ENCODE peak calls at places on chromosome 10, in ten cellular contexts. D is body of pancreas, W is IMR-90, C is GM12878, B is A549, O is stomach, G is prostate gland, U is Peyer's patch, A is ovary, M is right lobe of liver. L is an unnamed sample.

GRCh38 chr10:105239311-105240215 is 598.5 kb downstream of the SORCS3 start:
- DNase-seq in D (peak), W (no peak), C (no peak), B (no peak), O (peak), G (peak), U (no peak), A (no peak), M (no peak), L (no peak)

GRCh38 chr10:71998840-71999194 is 34.6 kb downstream of the CHST3 start:
- DNase-seq in D (peak), W (peak), C (no peak), B (peak), O (peak), G (no peak), U (no peak), A (peak), M (no peak), L (no peak)

GRCh38 chr10:119441151-119441821 is 101.2 kb downstream of the RGS10 start:
- DNase-seq in D (peak), W (peak), C (no peak), B (no peak), O (no peak), G (no peak), U (no peak), A (peak), M (no peak), L (peak)

GRCh38 chr10:128275405-128275804 is 149.2 kb upstream of the MKI67 start:
- DNase-seq in D (no peak), W (no peak), C (no peak), B (no peak), O (no peak), G (no peak), U (no peak), A (no peak), M (no peak), L (no peak)

GRCh38 chr10:3268025-3268424 is 95.4 kb upstream of the PITRM1 start:
- DNase-seq in D (no peak), W (no peak), C (no peak), B (no peak), O (no peak), G (no peak), U (no peak), A (no peak), M (no peak), L (no peak)

GRCh38 chr10:129390147-129390546 is 76.9 kb upstream of the MGMT start:
- DNase-seq in D (no peak), W (no peak), C (no peak), B (no peak), O (no peak), G (no peak), U (no peak), A (no peak), M (no peak), L (no peak)

GRCh38 chr10:78925800-78926319 is 142.9 kb upstream of the ZMIZ1 start:
- DNase-seq in D (no peak), W (peak), C (no peak), B (peak), O (no peak), G (no peak), U (no peak), A (no peak), M (no peak), L (no peak)

GRCh38 chr10:690227-691161 is 1.0 kb upstream of the DIP2C start:
- DNase-seq in D (no peak), W (peak), C (no peak), B (no peak), O (no peak), G (no peak), U (no peak), A (no peak), M (no peak), L (no peak)

GRCh38 chr10:69160809-69161225 is 19.2 kb upstream of the SUPV3L1 start:
- DNase-seq in D (no peak), W (peak), C (no peak), B (no peak), O (no peak), G (no peak), U (no peak), A (no peak), M (no peak), L (no peak)

GRCh38 chr10:74824184-74825032 is 2.0 kb upstream of the KAT6B start:
- DNase-seq in D (no peak), W (no peak), C (no peak), B (no peak), O (no peak), G (peak), U (peak), A (no peak), M (no peak), L (peak)

GRCh38 chr10:65234261-65234660 is 1691.6 kb upstream of the LRRTM3 start:
- DNase-seq in D (no peak), W (no peak), C (no peak), B (no peak), O (no peak), G (no peak), U (no peak), A (no peak), M (no peak), L (no peak)

GRCh38 chr10:93061594-93062498 is 1.2 kb downstream of the CYP26C1 start:
- DNase-seq in D (no peak), W (peak), C (no peak), B (no peak), O (no peak), G (no peak), U (no peak), A (no peak), M (no peak), L (no peak)

GRCh38 chr10:29736325-29737208 is 101.8 kb upstream of the SVIL start:
- DNase-seq in D (peak), W (peak), C (no peak), B (peak), O (peak), G (peak), U (no peak), A (peak), M (peak), L (peak)

GRCh38 chr10:30431435-30431911 is 2.5 kb upstream of the MAP3K8 start:
- DNase-seq in D (no peak), W (no peak), C (no peak), B (no peak), O (peak), G (no peak), U (no peak), A (peak), M (no peak), L (no peak)

GRCh38 chr10:132536964-132537712 is 449 bp upstream of the INPP5A start:
- DNase-seq in D (peak), W (peak), C (peak), B (peak), O (peak), G (peak), U (peak), A (peak), M (peak), L (peak)
- TF ChIP-seq POLR2A in D (peak), W (no peak), C (peak), B (peak), O (no peak), G (peak), U (peak), A (peak), M (peak), L (no peak)

GRCh38 chr10:101816375-101816773 is 1.9 kb downstream of the OGA start:
- DNase-seq in D (no peak), W (no peak), C (no peak), B (no peak), O (no peak), G (no peak), U (no peak), A (no peak), M (no peak), L (no peak)

GRCh38 chr10:101818119-101818957 is at the start of gene OGA:
- DNase-seq in D (peak), W (peak), C (peak), B (peak), O (peak), G (peak), U (peak), A (peak), M (peak), L (peak)

GRCh38 chr10:101817542-101818118 is 614 bp downstream of the OGA start:
- DNase-seq in D (peak), W (peak), C (no peak), B (peak), O (peak), G (peak), U (no peak), A (peak), M (peak), L (peak)

GRCh38 chr10:101818958-101819633 is 852 bp upstream of the OGA start:
- DNase-seq in D (no peak), W (no peak), C (no peak), B (no peak), O (no peak), G (peak), U (no peak), A (no peak), M (no peak), L (no peak)

GRCh38 chr10:101816913-101817541 is 1.2 kb downstream of the OGA start:
- DNase-seq in D (no peak), W (no peak), C (no peak), B (no peak), O (no peak), G (no peak), U (no peak), A (no peak), M (no peak), L (no peak)
- H3K4me3 ChIP-seq in D (peak), W (peak), C (peak), B (peak), O (peak), G (peak), U (peak), A (peak), M (peak), L (peak)

DNA sequence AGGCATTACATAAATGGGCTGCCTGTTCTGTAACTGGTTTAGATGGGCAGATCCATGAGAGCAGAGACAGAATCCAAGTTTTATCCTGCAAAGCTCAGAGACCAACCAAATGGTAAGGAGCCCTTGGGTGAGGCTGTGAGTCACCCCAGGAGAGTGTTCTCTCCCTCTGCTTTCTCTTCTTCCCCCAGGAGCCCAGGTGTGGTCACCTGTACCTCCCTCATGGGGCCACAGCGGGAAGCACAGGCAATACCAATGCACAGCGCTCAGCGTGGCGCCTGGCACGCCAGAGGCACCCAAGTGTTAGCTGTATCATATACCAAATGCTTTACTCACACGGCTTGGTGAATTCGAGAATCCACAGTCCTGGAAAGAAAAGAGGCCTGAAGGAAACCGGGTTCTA is 39.4 kb downstream of the CTBP2 start:
- DNase-seq in D (peak), W (no peak), C (no peak), B (no peak), O (no peak), G (no peak), U (no peak), A (no peak), M (no peak), L (no peak)
- TF ChIP-seq CTCF in D (no peak), W (no peak), C (no peak), B (no peak), O (no peak), G (no peak), U (no peak), A (no peak), M (no peak), L (no peak)

DNA sequence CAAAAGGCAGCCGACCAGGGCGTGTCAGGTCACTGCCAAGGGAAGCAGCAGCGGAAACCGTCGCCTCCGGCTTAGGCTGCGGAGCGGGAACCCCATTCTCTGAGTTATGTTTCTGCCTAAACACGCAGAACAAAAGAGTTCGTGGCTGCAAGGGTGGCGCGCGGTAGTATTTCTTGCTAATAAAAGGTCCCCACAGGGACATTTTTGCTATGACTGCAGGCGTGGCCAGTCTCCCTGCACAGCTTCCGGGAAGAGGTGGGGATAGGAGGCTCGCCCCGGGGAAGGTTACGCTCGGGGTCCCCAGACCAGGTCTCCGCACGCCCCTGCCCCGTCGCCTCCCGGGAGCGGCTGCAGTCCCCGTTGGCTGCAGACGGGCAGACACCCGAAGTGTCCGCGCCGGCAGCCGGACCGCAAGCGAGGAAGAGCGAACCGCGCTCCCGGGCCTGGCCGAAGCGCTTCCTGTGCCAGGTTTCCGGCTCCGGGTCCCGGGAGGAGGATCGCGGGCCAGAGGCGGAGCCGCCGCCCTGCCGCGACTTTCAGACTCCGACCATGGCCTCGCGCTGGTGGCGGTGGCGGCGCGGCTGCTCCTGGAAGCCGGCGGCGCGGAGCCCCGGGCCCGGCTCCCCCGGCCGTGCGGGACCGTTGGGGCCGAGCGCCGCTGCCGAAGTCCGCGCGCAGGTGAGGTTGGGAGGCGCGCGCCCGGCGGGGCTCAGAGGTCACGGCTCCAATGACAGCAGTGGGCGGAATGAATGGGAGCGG is at the start of gene PDSS1:
- DNase-seq in D (peak), W (peak), C (peak), B (peak), O (peak), G (peak), U (peak), A (peak), M (peak), L (peak)
- TF ChIP-seq POLR2A in D (peak), W (no peak), C (peak), B (peak), O (no peak), G (no peak), U (no peak), A (no peak), M (peak), L (no peak)

GRCh38 chr10:6543431-6544005 is 36.6 kb downstream of the PRKCQ start:
- DNase-seq in D (no peak), W (no peak), C (no peak), B (no peak), O (no peak), G (no peak), U (peak), A (no peak), M (no peak), L (no peak)

GRCh38 chr10:6537704-6538103 is 42.4 kb downstream of the PRKCQ start:
- DNase-seq in D (peak), W (no peak), C (no peak), B (no peak), O (no peak), G (no peak), U (no peak), A (no peak), M (no peak), L (no peak)

DNA sequence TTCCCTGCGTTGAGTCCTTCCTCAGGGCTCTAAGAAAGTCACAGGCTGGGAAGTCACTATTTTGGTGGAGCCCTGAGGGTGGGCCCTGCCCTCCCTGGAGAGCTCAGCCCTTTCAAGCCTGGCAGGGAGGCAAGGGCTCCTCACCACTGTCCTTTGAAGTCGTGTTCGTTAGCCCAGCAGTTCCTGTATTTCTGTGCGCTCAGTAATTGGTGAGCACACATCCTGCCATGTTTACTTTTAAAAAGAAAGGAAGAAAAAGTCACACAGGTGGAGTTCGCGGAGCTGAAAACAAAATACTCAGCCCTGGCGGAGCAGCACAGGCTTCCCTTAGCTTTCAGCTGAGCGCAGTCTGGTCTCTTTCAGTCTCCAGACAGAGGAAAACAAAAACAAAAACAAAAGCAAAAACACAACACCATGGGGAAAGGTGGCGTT is 37.1 kb downstream of the PRKCQ start:
- DNase-seq in D (no peak), W (no peak), C (no peak), B (no peak), O (no peak), G (no peak), U (peak), A (no peak), M (no peak), L (no peak)
- H3K4me3 ChIP-seq in D (no peak), W (no peak), C (no peak), B (no peak), O (peak), G (no peak), U (no peak), A (no peak), M (no peak), L (no peak)

GRCh38 chr10:125148021-125148439 is 12.3 kb downstream of the CTBP2 start:
- DNase-seq in D (peak), W (no peak), C (no peak), B (no peak), O (no peak), G (no peak), U (no peak), A (peak), M (no peak), L (no peak)
- TF ChIP-seq CTCF in D (no peak), W (no peak), C (no peak), B (no peak), O (no peak), G (no peak), U (no peak), A (no peak), M (no peak), L (no peak)

DNA sequence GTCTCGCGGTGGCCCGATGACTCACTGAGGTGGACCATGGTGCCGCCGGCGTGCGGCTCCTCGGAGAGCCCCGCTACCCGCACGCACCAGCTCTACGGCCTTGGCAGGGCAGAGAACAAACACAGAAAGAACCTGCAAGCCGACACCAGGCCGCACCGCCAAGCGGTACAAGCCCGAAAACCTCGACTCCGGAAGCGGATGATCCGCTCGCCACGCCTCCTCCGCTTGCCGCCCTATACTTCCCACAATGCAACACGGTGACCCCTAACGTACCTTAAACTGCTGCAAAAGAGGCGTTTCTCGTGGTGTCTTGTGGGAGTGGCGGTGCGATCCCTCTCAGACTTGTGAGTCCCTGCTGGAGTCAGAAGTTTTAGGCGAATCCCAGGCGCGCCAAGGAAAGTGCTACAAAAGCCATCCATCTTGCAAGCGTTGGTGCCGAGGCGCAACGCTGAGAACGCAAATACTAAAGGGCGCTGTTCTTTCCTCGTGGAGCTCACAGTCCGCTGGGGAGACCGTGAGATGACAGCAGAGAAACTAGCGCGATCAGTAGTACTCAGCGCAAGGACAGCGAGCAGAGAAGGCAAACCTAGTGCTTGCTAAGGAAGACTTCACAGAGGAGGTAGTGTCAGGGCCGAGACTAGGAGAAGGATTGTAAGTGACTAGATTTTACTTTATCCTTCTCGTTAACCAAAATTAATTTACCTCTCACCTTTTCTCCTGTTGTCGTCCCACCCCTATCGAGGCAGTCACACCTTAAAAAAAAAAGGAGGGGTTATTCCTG is at the start of gene MRPS16:
- DNase-seq in D (peak), W (peak), C (peak), B (peak), O (peak), G (peak), U (peak), A (peak), M (peak), L (peak)
- TF ChIP-seq POLR2A in D (peak), W (peak), C (peak), B (peak), O (no peak), G (peak), U (peak), A (peak), M (peak), L (no peak)

GRCh38 chr10:97030894-97031293 is 154.9 kb downstream of the SLIT1 start:
- DNase-seq in D (no peak), W (no peak), C (no peak), B (no peak), O (no peak), G (no peak), U (no peak), A (no peak), M (no peak), L (no peak)
- H3K4me3 ChIP-seq in D (no peak), W (no peak), C (no peak), B (no peak), O (no peak), G (no peak), U (no peak), A (no peak), M (no peak), L (no peak)